ENCODE peak calls at places on chromosomes 16 and 17, in eight cellular contexts. K is activated T-helper 1 cell treated with anti-CD3 and anti-CD28 coated beads, Interleukin-2, amount 50 U/mL, for 16 hours; D is amygdala; J is NCI-H1105 treated with DMSO at 0.1 percent for 48 hours; W is NAMALWA; B is astrocyte of the spinal cord; P is cardiac septum; V is T-helper 17 cell. Z is an unnamed sample.

GRCh38 chr17:13864551-13864950 is 204.8 kb upstream of the COX10 start:
- DNase-seq in P (no peak), V (no peak), B (peak), K (no peak), D (no peak), W (no peak), J (no peak), Z (no peak)

GRCh38 chr17:55154101-55154500 is 110.7 kb upstream of the HLF start:
- DNase-seq in W (no peak), J (no peak), B (no peak), K (no peak), V (no peak), D (no peak), P (no peak), Z (no peak)

GRCh38 chr17:72922223-72922622 is 170.3 kb downstream of the SLC39A11 start:
- DNase-seq in B (no peak), J (peak), D (no peak), P (no peak), V (no peak), K (no peak), W (no peak), Z (no peak)

GRCh38 chr16:10668322-10669045 is 26.2 kb downstream of the TEKT5 start:
- DNase-seq in B (peak), D (no peak), K (no peak), P (no peak), J (no peak), W (peak), V (no peak), Z (no peak)

GRCh38 chr16:83727018-83727417 is 80.8 kb upstream of the HSBP1 start:
- DNase-seq in B (peak), K (no peak), J (no peak), P (no peak), V (no peak), W (no peak), D (no peak), Z (no peak)

GRCh38 chr17:77959926-77960521 is 1.5 kb downstream of the TNRC6C start:
- DNase-seq in P (no peak), K (no peak), D (no peak), B (peak), J (peak), W (peak), V (no peak), Z (no peak)

GRCh38 chr16:88796278-88796677 is 7.3 kb upstream of the CDT1 start:
- DNase-seq in P (no peak), B (no peak), W (no peak), V (no peak), D (no peak), K (no peak), J (no peak), Z (no peak)

GRCh38 chr17:56700919-56701420 is 107.5 kb downstream of the NOG start:
- DNase-seq in K (no peak), B (no peak), W (no peak), P (no peak), D (no peak), V (no peak), J (no peak), Z (no peak)

GRCh38 chr17:58335061-58335731 is 6.6 kb upstream of the TSPOAP1 start:
- DNase-seq in K (no peak), D (no peak), P (peak), W (no peak), V (no peak), B (no peak), J (no peak), Z (no peak)

GRCh38 chr17:37179893-37180292 is 195.9 kb upstream of the C17orf78 start:
- DNase-seq in P (no peak), W (no peak), V (no peak), D (no peak), K (no peak), J (no peak), B (peak), Z (no peak)

GRCh38 chr16:27761816-27762215 is 211.9 kb downstream of the KATNIP start:
- DNase-seq in K (no peak), B (peak), W (no peak), V (no peak), J (no peak), D (no peak), P (no peak), Z (no peak)

GRCh38 chr17:49101054-49101534 is 31.5 kb upstream of the B4GALNT2 start:
- DNase-seq in P (no peak), D (no peak), V (no peak), W (no peak), K (no peak), J (no peak), B (peak), Z (peak)

GRCh38 chr16:3938843-3939624 is 58.5 kb upstream of the CREBBP start:
- DNase-seq in V (peak), J (no peak), K (peak), W (peak), B (peak), D (no peak), P (no peak), Z (peak)

GRCh38 chr16:73371584-73372319 is 323.8 kb upstream of the ZFHX3 start:
- DNase-seq in J (no peak), B (no peak), W (no peak), D (no peak), V (no peak), P (no peak), K (no peak), Z (no peak)

GRCh38 chr16:85782476-85782875 is 16.9 kb downstream of the EMC8 start:
- DNase-seq in B (no peak), W (no peak), J (no peak), V (no peak), P (no peak), K (no peak), D (no peak), Z (no peak)

GRCh38 chr16:10992797-10993196 is 48.4 kb downstream of the CLEC16A start:
- DNase-seq in D (no peak), W (no peak), P (no peak), B (peak), K (no peak), J (no peak), V (no peak), Z (no peak)

GRCh38 chr16:4152267-4152666 is 36.0 kb upstream of the ADCY9 start:
- DNase-seq in D (no peak), P (no peak), B (no peak), V (no peak), J (no peak), K (no peak), W (no peak), Z (no peak)

GRCh38 chr16:88649924-88650748 is 717 bp downstream of the CYBA start:
- DNase-seq in K (no peak), P (peak), V (no peak), J (no peak), D (no peak), B (no peak), W (peak), Z (no peak)

GRCh38 chr17:10053976-10054551 is 144.3 kb downstream of the GAS7 start:
- DNase-seq in V (no peak), K (no peak), P (no peak), W (no peak), D (no peak), B (no peak), J (no peak), Z (no peak)

GRCh38 chr16:57536306-57537193 is at the start of gene CCDC102A:
- DNase-seq in J (no peak), D (no peak), P (peak), W (peak), K (peak), V (peak), B (peak), Z (peak)

GRCh38 chr17:69651921-69652320 is 237.4 kb downstream of the MAP2K6 start:
- DNase-seq in P (no peak), W (no peak), D (no peak), K (no peak), V (no peak), J (no peak), B (peak), Z (no peak)

GRCh38 chr17:1446201-1446600 is 9.8 kb downstream of the CRK start:
- DNase-seq in K (no peak), B (no peak), P (no peak), V (no peak), J (no peak), D (no peak), W (no peak), Z (no peak)

GRCh38 chr17:55282379-55282702 is 17.6 kb downstream of the HLF start:
- DNase-seq in V (no peak), D (no peak), J (no peak), P (no peak), W (no peak), K (no peak), B (no peak), Z (no peak)

GRCh38 chr16:3591436-3591803 is 14.2 kb upstream of the NLRC3 start:
- DNase-seq in P (no peak), V (no peak), W (no peak), B (no peak), J (no peak), D (no peak), K (no peak), Z (no peak)

GRCh38 chr16:22888791-22889190 is 74.8 kb downstream of the HS3ST2 start:
- DNase-seq in B (no peak), K (no peak), P (no peak), J (no peak), V (no peak), W (no peak), D (no peak), Z (no peak)

GRCh38 chr17:45353047-45353446 is 36.2 kb upstream of the MAP3K14 start:
- DNase-seq in B (no peak), V (no peak), J (no peak), W (no peak), D (no peak), P (no peak), K (no peak), Z (no peak)

GRCh38 chr17:69069289-69069688 is 8.6 kb upstream of the ABCA9 start:
- DNase-seq in V (no peak), P (no peak), B (no peak), J (no peak), K (no peak), W (no peak), D (no peak), Z (no peak)

GRCh38 chr16:71629617-71630016 is 3.6 kb downstream of the MARVELD3 start:
- DNase-seq in B (no peak), V (no peak), D (no peak), K (no peak), P (no peak), W (no peak), J (no peak), Z (no peak)

GRCh38 chr16:35149550-35149949 is 1690.1 kb downstream of the TP53TG3F start:
- DNase-seq in B (no peak), W (no peak), K (no peak), P (no peak), D (no peak), V (no peak), J (no peak), Z (no peak)

GRCh38 chr17:45264988-45265387 is 3.1 kb upstream of the SPATA32 start:
- DNase-seq in V (no peak), D (no peak), K (no peak), W (no peak), B (no peak), P (no peak), J (no peak), Z (no peak)

GRCh38 chr17:55161935-55162555 is 102.7 kb upstream of the HLF start:
- DNase-seq in P (no peak), V (no peak), W (no peak), D (no peak), J (no peak), B (peak), K (no peak), Z (no peak)

GRCh38 chr17:66547170-66547865 is 244.9 kb downstream of the PRKCA start:
- DNase-seq in P (no peak), V (no peak), J (no peak), B (no peak), K (no peak), W (no peak), D (no peak), Z (no peak)

GRCh38 chr17:75827291-75828050 is 16.7 kb downstream of the UNC13D start:
- DNase-seq in D (peak), V (peak), K (peak), P (no peak), B (peak), W (peak), J (peak), Z (no peak)